ENCODE peak calls at places on chromosomes 13 and 19, in six cellular contexts. W is ovary, L is uterus, A is endothelial cell of umbilical vein, B is HCT116, T is body of pancreas. O is an unnamed sample.

GRCh38 chr19:33805840-33806433 is 9.3 kb downstream of the KCTD15 start:
- DNase-seq in W (no peak), L (no peak), A (no peak), B (no peak), T (no peak), O (peak)

GRCh38 chr19:5877427-5877826 is 7.1 kb upstream of the FUT5 start:
- DNase-seq in W (no peak), L (no peak), A (no peak), B (no peak), T (no peak), O (no peak)

GRCh38 chr13:62906896-62907295 is 1491.2 kb upstream of the PCDH20 start:
- DNase-seq in W (no peak), L (no peak), A (no peak), B (no peak), T (no peak), O (no peak)

GRCh38 chr19:9431475-9431874 is 3.9 kb downstream of the ZNF266 start:
- DNase-seq in W (no peak), L (no peak), A (no peak), B (no peak), T (no peak), O (peak)

GRCh38 chr13:59677966-59678814 is 485.5 kb downstream of the DIAPH3 start:
- DNase-seq in W (no peak), L (no peak), A (peak), B (peak), T (no peak), O (no peak)

GRCh38 chr19:7618771-7619510 is 10.4 kb downstream of the XAB2 start:
- DNase-seq in W (peak), L (no peak), A (no peak), B (no peak), T (peak), O (no peak)

GRCh38 chr13:24500977-24501376 is 11.6 kb downstream of the PARP4 start:
- DNase-seq in W (no peak), L (no peak), A (peak), B (no peak), T (no peak), O (no peak)

GRCh38 chr19:41335467-41335866 is 18.3 kb downstream of the TGFB1 start:
- DNase-seq in W (no peak), L (no peak), A (no peak), B (no peak), T (no peak), O (no peak)

GRCh38 chr13:75151081-75151643 is 330.8 kb downstream of the TBC1D4 start:
- DNase-seq in W (no peak), L (no peak), A (no peak), B (no peak), T (no peak), O (no peak)

GRCh38 chr19:19050731-19051130 is 13.1 kb upstream of the SLC25A42 start:
- DNase-seq in W (no peak), L (no peak), A (no peak), B (no peak), T (no peak), O (no peak)

GRCh38 chr13:87661471-87661870 is 9.7 kb upstream of the SLITRK5 start:
- DNase-seq in W (no peak), L (no peak), A (no peak), B (no peak), T (no peak), O (no peak)

GRCh38 chr13:35887028-35887666 is 244.0 kb downstream of the DCLK1 start:
- DNase-seq in W (no peak), L (no peak), A (no peak), B (no peak), T (no peak), O (no peak)

GRCh38 chr19:6516018-6516658 is 14.0 kb upstream of the TUBB4A start:
- DNase-seq in W (peak), L (peak), A (peak), B (peak), T (peak), O (peak)

GRCh38 chr13:29733069-29733700 is 117.2 kb downstream of the UBL3 start:
- DNase-seq in W (no peak), L (no peak), A (no peak), B (no peak), T (no peak), O (no peak)

GRCh38 chr19:9498183-9498902 is at the start of gene ZNF560:
- DNase-seq in W (no peak), L (no peak), A (no peak), B (no peak), T (no peak), O (no peak)

GRCh38 chr13:84433024-84433423 is 550.8 kb upstream of the SLITRK1 start:
- DNase-seq in W (no peak), L (no peak), A (no peak), B (no peak), T (no peak), O (no peak)

GRCh38 chr13:87907202-87907601 is 236.0 kb downstream of the SLITRK5 start:
- DNase-seq in W (no peak), L (no peak), A (no peak), B (no peak), T (no peak), O (no peak)

GRCh38 chr13:107301724-107302374 is 733.9 kb upstream of the ARGLU1 start:
- DNase-seq in W (no peak), L (no peak), A (peak), B (no peak), T (no peak), O (no peak)

GRCh38 chr19:4916292-4917082 is 7.2 kb downstream of the UHRF1 start:
- DNase-seq in W (no peak), L (no peak), A (peak), B (no peak), T (no peak), O (no peak)

GRCh38 chr19:18863843-18864362 is 32.1 kb downstream of the CERS1 start:
- DNase-seq in W (no peak), L (no peak), A (no peak), B (no peak), T (peak), O (no peak)

GRCh38 chr13:33277351-33277750 is 8.2 kb downstream of the STARD13 start:
- DNase-seq in W (no peak), L (no peak), A (no peak), B (no peak), T (no peak), O (no peak)

GRCh38 chr13:76820759-76821158 is 65.4 kb downstream of the KCTD12 start:
- DNase-seq in W (peak), L (peak), A (no peak), B (no peak), T (peak), O (peak)

GRCh38 chr13:94312511-94313191 is 166.8 kb downstream of the DCT start:
- DNase-seq in W (no peak), L (no peak), A (no peak), B (no peak), T (no peak), O (no peak)

GRCh38 chr13:80012281-80012680 is 328.6 kb downstream of the SPRY2 start:
- DNase-seq in W (no peak), L (no peak), A (peak), B (no peak), T (no peak), O (no peak)

GRCh38 chr19:38294090-38294489 is 10.0 kb upstream of the C19orf33 start:
- DNase-seq in W (no peak), L (no peak), A (no peak), B (no peak), T (no peak), O (no peak)

GRCh38 chr13:102405499-102406079 is 3.7 kb upstream of the FGF14 start:
- DNase-seq in W (no peak), L (no peak), A (no peak), B (no peak), T (no peak), O (no peak)

GRCh38 chr19:49390131-49390977 is 2.3 kb downstream of the KASH5 start:
- DNase-seq in W (no peak), L (no peak), A (no peak), B (no peak), T (peak), O (no peak)

GRCh38 chr13:36887758-36888521 is 32.1 kb downstream of the SMAD9 start:
- DNase-seq in W (no peak), L (no peak), A (no peak), B (no peak), T (no peak), O (no peak)

GRCh38 chr19:12789098-12789903 is 2.0 kb upstream of the JUNB start:
- DNase-seq in W (no peak), L (no peak), A (peak), B (no peak), T (no peak), O (no peak)

GRCh38 chr13:103431880-103432279 is 365.7 kb upstream of the SLC10A2 start:
- DNase-seq in W (no peak), L (no peak), A (no peak), B (no peak), T (no peak), O (no peak)

GRCh38 chr19:39542198-39542597 is 2.2 kb upstream of the EID2 start:
- DNase-seq in W (no peak), L (no peak), A (peak), B (no peak), T (no peak), O (no peak)

GRCh38 chr19:49570138-49570856 is 10.1 kb downstream of the NOSIP start:
- DNase-seq in W (peak), L (peak), A (peak), B (peak), T (peak), O (peak)

GRCh38 chr13:43303040-43303729 is 279.8 kb downstream of the DNAJC15 start:
- DNase-seq in W (peak), L (no peak), A (peak), B (no peak), T (peak), O (peak)

DNA sequence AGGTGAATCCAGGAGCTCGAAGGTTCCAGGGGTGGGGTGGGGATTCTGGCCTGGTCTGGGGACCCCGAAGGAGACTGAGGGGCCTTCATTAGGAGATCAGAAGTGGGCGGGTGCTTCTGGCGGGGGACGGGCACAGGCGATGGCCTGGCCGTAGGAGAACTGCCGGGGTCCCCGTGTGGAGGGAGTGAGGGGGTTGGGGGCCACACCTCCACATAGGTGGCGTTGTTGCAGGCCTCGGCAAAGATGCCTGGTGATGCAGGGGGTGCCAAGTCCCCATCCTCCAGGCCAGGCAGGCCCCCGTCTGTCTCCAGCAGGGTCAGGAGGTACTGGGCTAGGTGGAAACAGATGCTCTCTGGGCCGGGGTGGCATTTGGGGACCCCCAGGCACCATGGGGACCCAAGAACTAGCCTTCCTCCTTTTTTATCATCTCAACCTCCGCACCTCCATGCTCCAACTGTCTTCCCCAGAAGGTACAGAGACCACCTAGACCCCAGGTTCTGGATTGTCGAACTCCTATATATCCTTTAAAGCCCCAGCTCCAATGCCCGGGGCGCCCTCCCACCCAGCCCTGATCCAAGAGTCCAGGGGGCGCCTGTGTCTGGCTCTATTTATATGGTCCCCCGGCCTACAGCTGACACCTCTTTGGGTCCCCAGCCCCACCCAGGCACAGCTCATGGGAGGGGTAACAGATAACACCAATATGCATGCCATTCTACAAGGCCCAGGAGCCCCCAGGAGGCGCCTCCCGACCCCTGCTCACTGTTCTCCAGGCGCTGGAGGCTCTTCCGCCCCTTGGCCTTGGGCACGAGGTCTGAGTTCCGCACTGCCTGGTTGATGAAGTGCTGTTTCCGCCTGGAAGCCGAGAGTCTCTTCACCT is 8.2 kb downstream of the RNU6-9 start:
- DNase-seq in W (no peak), L (no peak), A (no peak), B (no peak), T (no peak), O (no peak)
- TF ChIP-seq POLR2A in W (no peak), L (no peak), A (no peak), B (no peak), T (no peak), O (no peak)

GRCh38 chr13:50596103-50596502 is 247.4 kb downstream of the DLEU7 start:
- DNase-seq in W (no peak), L (no peak), A (no peak), B (no peak), T (no peak), O (no peak)
- H3K27ac ChIP-seq in W (no peak), L (no peak), A (no peak), B (no peak), T (no peak), O (no peak)

GRCh38 chr19:17727843-17728242 is 8.6 kb downstream of the MAP1S start:
- DNase-seq in W (no peak), L (no peak), A (no peak), B (no peak), T (no peak), O (no peak)

GRCh38 chr19:17724655-17725054 is 5.4 kb downstream of the MAP1S start:
- DNase-seq in W (no peak), L (no peak), A (no peak), B (no peak), T (no peak), O (no peak)

GRCh38 chr19:17726136-17726741 is 7.0 kb downstream of the MAP1S start:
- DNase-seq in W (no peak), L (no peak), A (no peak), B (no peak), T (no peak), O (no peak)

GRCh38 chr19:17726914-17727773 is 7.9 kb downstream of the MAP1S start:
- DNase-seq in W (peak), L (no peak), A (no peak), B (no peak), T (no peak), O (peak)

GRCh38 chr19:17725422-17726078 is 6.3 kb downstream of the MAP1S start:
- DNase-seq in W (no peak), L (no peak), A (no peak), B (no peak), T (no peak), O (no peak)
- TF ChIP-seq CTCF in W (no peak), L (no peak), A (peak), B (peak), T (no peak), O (peak)

GRCh38 chr19:35154535-35155406 is at the start of gene FXYD5:
- DNase-seq in W (peak), L (peak), A (peak), B (no peak), T (peak), O (peak)
- TF ChIP-seq POLR2A in W (no peak), L (peak), A (peak), B (peak), T (no peak), O (peak)

GRCh38 chr19:3372413-3372812 is 6.0 kb downstream of the NFIC start:
- DNase-seq in W (no peak), L (no peak), A (no peak), B (no peak), T (peak), O (no peak)

GRCh38 chr19:3368848-3369336 is 2.5 kb downstream of the NFIC start:
- DNase-seq in W (no peak), L (no peak), A (no peak), B (no peak), T (no peak), O (no peak)

GRCh38 chr19:3370214-3370720 is 3.9 kb downstream of the NFIC start:
- DNase-seq in W (peak), L (peak), A (no peak), B (no peak), T (peak), O (no peak)

GRCh38 chr19:3369337-3370213 is 3.2 kb downstream of the NFIC start:
- DNase-seq in W (peak), L (peak), A (peak), B (no peak), T (peak), O (peak)

DNA sequence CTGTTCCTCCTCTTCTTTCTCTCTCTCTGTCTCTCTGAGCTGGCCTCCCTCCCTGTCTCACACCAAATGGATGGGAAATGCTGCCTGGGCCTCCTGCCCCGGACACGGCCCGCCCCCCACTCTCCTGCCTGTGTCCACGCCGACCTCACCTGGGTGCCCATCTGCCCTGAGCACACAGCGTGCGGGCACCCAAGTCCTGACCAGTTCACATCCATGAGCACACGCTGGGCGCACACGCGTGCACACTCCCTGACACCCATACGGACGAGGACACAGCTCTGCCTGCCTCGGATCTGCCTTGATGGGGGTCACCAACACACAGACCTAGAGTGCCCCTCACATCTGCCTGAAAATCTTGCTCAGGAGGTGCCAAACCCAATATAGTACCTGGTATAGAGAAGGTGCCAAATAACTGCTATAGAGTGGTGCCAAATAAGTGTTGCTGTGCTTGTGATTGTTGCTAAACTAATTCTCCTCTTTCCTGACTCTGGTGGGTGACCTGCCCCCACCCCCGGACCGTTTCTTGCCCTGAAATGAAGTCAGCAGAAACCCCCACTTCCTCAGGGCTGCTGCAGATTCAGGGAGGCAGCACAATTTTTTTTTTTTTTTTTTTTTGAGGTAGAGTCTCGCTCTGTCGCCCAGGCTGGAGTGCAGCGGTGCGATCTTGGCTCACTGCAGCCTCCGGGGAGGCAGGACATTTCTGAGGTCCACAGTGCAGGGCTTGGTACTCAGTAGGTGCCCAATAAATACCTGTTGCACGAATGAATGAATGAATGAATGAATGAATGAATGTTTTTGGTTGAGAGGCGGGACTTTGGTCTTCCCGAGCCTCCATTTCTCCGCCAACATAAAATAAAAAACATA is 4.6 kb downstream of the NFIC start:
- DNase-seq in W (peak), L (no peak), A (no peak), B (no peak), T (no peak), O (no peak)
- H3K27ac ChIP-seq in W (peak), L (peak), A (no peak), B (peak), T (peak), O (peak)

GRCh38 chr13:50168803-50169202 is 153.6 kb downstream of the KCNRG start:
- DNase-seq in W (no peak), L (no peak), A (no peak), B (no peak), T (no peak), O (no peak)

GRCh38 chr13:50167224-50167947 is 152.1 kb downstream of the KCNRG start:
- DNase-seq in W (no peak), L (no peak), A (no peak), B (no peak), T (no peak), O (no peak)

GRCh38 chr13:50171585-50172282 is 156.5 kb downstream of the KCNRG start:
- DNase-seq in W (no peak), L (no peak), A (no peak), B (no peak), T (no peak), O (no peak)

GRCh38 chr13:50167967-50168366 is 152.7 kb downstream of the KCNRG start:
- DNase-seq in W (no peak), L (no peak), A (no peak), B (no peak), T (no peak), O (no peak)

DNA sequence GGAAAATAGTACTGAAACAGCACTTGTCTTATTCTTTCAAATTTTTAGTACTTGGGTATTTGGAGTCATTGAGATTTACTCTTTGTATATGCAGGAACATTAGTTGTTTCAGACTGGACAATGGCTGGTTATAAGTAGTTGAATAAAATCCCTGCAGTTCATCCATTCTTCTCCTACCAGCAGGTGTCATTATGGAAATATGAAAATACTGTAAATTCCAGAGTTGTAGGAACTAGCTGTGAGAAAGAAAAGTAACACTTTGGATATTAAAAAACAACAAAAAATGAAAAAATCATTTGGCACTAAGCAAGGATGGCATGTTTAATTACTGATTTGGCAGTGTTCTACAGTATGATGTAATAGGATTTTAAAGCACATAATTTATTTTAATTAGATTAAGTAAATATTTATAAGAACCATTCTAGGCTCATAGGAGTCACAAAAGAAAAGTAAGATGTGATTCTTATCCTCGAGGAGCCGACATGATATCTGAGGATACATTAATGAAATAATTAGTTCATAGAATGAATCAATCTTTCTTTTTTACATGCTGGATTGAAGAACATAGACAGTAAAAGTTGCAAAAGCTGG is 155.3 kb downstream of the KCNRG start:
- DNase-seq in W (no peak), L (no peak), A (peak), B (no peak), T (no peak), O (no peak)
- TF ChIP-seq CTCF in W (no peak), L (peak), A (peak), B (peak), T (peak), O (peak)

GRCh38 chr13:99303863-99304521 is 3.2 kb downstream of the GPR183 start:
- DNase-seq in W (no peak), L (no peak), A (no peak), B (no peak), T (peak), O (peak)
- TF ChIP-seq POLR2A in W (no peak), L (no peak), A (no peak), B (no peak), T (no peak), O (no peak)

DNA sequence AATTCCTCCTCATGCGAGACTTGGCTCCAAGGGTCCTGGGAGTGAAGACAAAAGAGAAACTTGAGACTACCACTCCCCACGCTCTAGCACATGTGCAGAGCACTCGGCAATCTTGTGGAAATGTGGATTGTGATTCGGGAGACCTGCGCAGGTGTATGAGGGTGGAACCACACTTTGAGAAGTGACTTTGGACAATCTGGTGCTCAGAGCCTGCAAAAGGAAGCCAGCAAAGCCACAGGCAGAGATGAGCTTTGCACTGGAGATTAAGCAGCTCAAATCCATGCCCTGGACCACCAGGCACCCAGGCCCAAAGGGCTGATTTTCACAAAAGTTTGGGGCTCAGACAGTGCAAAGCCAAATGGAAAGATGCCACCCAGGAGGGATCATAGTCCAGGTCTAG is 162.5 kb upstream of the TSHZ3 start:
- DNase-seq in W (no peak), L (no peak), A (no peak), B (no peak), T (no peak), O (no peak)
- H3K27ac ChIP-seq in W (no peak), L (no peak), A (no peak), B (no peak), T (no peak), O (no peak)